ENCODE peak calls at places on chromosomes 3 and 15, in six cellular contexts. One of them, this sample, is unnamed.

GRCh38 chr3:117853923-117854322 is 1144.3 kb downstream of the TUSC7 start:
- DNase-seq in neuronal stem cell: no peak
- DNase-seq in H9: no peak
- DNase-seq in H1: no peak
- DNase-seq in IMR-90: peak; percentile 93
- DNase-seq in mesenchymal stem cell: peak; percentile 89
- DNase-seq in this sample: no peak

GRCh38 chr15:69289312-69290146 is 9.2 kb upstream of the PAQR5 start:
- DNase-seq in neuronal stem cell: no peak
- DNase-seq in H9: no peak
- DNase-seq in H1: no peak
- DNase-seq in IMR-90: peak; percentile 23
- DNase-seq in mesenchymal stem cell: peak; percentile 65
- DNase-seq in this sample: no peak

GRCh38 chr3:124620600-124621063 is 109.6 kb upstream of the UMPS start:
- DNase-seq in neuronal stem cell: no peak
- DNase-seq in H9: no peak
- DNase-seq in H1: no peak
- DNase-seq in IMR-90: peak; percentile 26
- DNase-seq in mesenchymal stem cell: peak; percentile 53
- DNase-seq in this sample: peak; percentile 37

GRCh38 chr15:78327442-78327841 is 12.7 kb upstream of the CRABP1 start:
- DNase-seq in neuronal stem cell: no peak
- DNase-seq in H9: no peak
- DNase-seq in H1: no peak
- DNase-seq in IMR-90: no peak
- DNase-seq in mesenchymal stem cell: no peak
- DNase-seq in this sample: no peak

GRCh38 chr3:14765065-14765410 is 53.7 kb upstream of the FGD5 start:
- DNase-seq in neuronal stem cell: no peak
- DNase-seq in H9: no peak
- DNase-seq in H1: no peak
- DNase-seq in IMR-90: no peak
- DNase-seq in mesenchymal stem cell: no peak
- DNase-seq in this sample: no peak

GRCh38 chr3:67517781-67518180 is 136.6 kb downstream of the SUCLG2 start:
- DNase-seq in neuronal stem cell: no peak
- DNase-seq in H9: no peak
- DNase-seq in H1: no peak
- DNase-seq in IMR-90: no peak
- DNase-seq in mesenchymal stem cell: no peak
- DNase-seq in this sample: no peak

GRCh38 chr3:171376125-171376947 is 83.9 kb downstream of the TNIK start:
- DNase-seq in neuronal stem cell: no peak
- DNase-seq in H9: no peak
- DNase-seq in H1: no peak
- DNase-seq in IMR-90: peak; percentile 65
- DNase-seq in mesenchymal stem cell: peak; percentile 85
- DNase-seq in this sample: peak; percentile 46

GRCh38 chr3:102480139-102480538 is 45.3 kb downstream of the ZPLD1 start:
- DNase-seq in neuronal stem cell: no peak
- DNase-seq in H9: no peak
- DNase-seq in H1: no peak
- DNase-seq in IMR-90: no peak
- DNase-seq in mesenchymal stem cell: no peak
- DNase-seq in this sample: peak; percentile 13

GRCh38 chr3:192005989-192006388 is 545.0 kb downstream of the PYDC2 start:
- DNase-seq in neuronal stem cell: no peak
- DNase-seq in H9: no peak
- DNase-seq in H1: no peak
- DNase-seq in IMR-90: no peak
- DNase-seq in mesenchymal stem cell: no peak
- DNase-seq in this sample: no peak

GRCh38 chr3:25689226-25689625 is 24.5 kb upstream of the TOP2B start:
- DNase-seq in neuronal stem cell: no peak
- DNase-seq in H9: no peak
- DNase-seq in H1: no peak
- DNase-seq in IMR-90: no peak
- DNase-seq in mesenchymal stem cell: no peak
- DNase-seq in this sample: no peak

GRCh38 chr3:146503459-146504202 is 34.3 kb upstream of the PLSCR2 start:
- DNase-seq in neuronal stem cell: no peak
- DNase-seq in H9: no peak
- DNase-seq in H1: no peak
- DNase-seq in IMR-90: peak; percentile 95
- DNase-seq in mesenchymal stem cell: peak; percentile 94
- DNase-seq in this sample: peak; percentile 92

GRCh38 chr3:156226676-156227420 is 106.5 kb downstream of the KCNAB1 start:
- DNase-seq in neuronal stem cell: no peak
- DNase-seq in H9: no peak
- DNase-seq in H1: no peak
- DNase-seq in IMR-90: no peak
- DNase-seq in mesenchymal stem cell: no peak
- DNase-seq in this sample: no peak

GRCh38 chr3:178525180-178525704 is 11.0 kb upstream of the KCNMB2 start:
- DNase-seq in neuronal stem cell: no peak
- DNase-seq in H9: no peak
- DNase-seq in H1: no peak
- DNase-seq in IMR-90: no peak
- DNase-seq in mesenchymal stem cell: no peak
- DNase-seq in this sample: no peak

GRCh38 chr15:94105760-94106159 is 125.6 kb upstream of the MCTP2 start:
- DNase-seq in neuronal stem cell: no peak
- DNase-seq in H9: no peak
- DNase-seq in H1: no peak
- DNase-seq in IMR-90: no peak
- DNase-seq in mesenchymal stem cell: no peak
- DNase-seq in this sample: peak; percentile 74

GRCh38 chr3:79973482-79973881 is 205.7 kb upstream of the ROBO1 start:
- DNase-seq in neuronal stem cell: no peak
- DNase-seq in H9: no peak
- DNase-seq in H1: no peak
- DNase-seq in IMR-90: no peak
- DNase-seq in mesenchymal stem cell: no peak
- DNase-seq in this sample: no peak
- H4K91ac ChIP-seq in neuronal stem cell: no peak overlapping the region
- H4K91ac ChIP-seq in H9: no peak overlapping the region
- H4K91ac ChIP-seq in H1: no peak overlapping the region
- H4K91ac ChIP-seq in IMR-90: no peak overlapping the region
- H4K91ac ChIP-seq in mesenchymal stem cell: no peak overlapping the region
- H4K91ac ChIP-seq in this sample: no peak overlapping the region

GRCh38 chr15:84968301-84968700 is 13.4 kb upstream of the PDE8A start:
- DNase-seq in neuronal stem cell: no peak
- DNase-seq in H9: no peak
- DNase-seq in H1: no peak
- DNase-seq in IMR-90: no peak
- DNase-seq in mesenchymal stem cell: no peak
- DNase-seq in this sample: no peak
- H4K91ac ChIP-seq in neuronal stem cell: no peak overlapping the region
- H4K91ac ChIP-seq in H9: no peak overlapping the region
- H4K91ac ChIP-seq in H1: no peak overlapping the region
- H4K91ac ChIP-seq in IMR-90: no peak overlapping the region
- H4K91ac ChIP-seq in mesenchymal stem cell: peak overlapping the region; percentile 14
- H4K91ac ChIP-seq in this sample: no peak overlapping the region

DNA sequence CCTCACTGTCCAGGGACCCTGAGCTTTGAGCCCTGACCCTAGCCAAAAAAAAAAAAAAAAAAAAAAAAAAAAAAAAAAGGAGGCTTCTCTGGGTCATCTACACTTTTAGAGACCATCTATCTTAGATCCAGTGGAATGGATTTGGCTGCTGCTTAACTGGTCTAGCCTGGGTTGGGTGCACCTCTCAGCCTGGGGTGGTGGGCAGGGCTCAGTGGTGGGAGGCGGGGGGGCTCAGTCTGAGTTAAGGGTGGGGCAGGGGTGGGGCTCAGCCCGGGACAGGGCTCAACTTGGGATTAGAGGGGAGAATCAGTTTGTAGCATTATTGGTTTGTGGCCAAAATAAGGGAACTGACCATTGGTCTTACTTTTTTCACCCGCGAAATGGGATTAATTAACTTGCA is 139.2 kb downstream of the TPRA1 start:
- DNase-seq in neuronal stem cell: no peak
- DNase-seq in H9: no peak
- DNase-seq in H1: no peak
- DNase-seq in IMR-90: no peak
- DNase-seq in mesenchymal stem cell: no peak
- DNase-seq in this sample: no peak
- H4K91ac ChIP-seq in neuronal stem cell: no peak overlapping the region
- H4K91ac ChIP-seq in H9: no peak overlapping the region
- H4K91ac ChIP-seq in H1: no peak overlapping the region
- H4K91ac ChIP-seq in IMR-90: no peak overlapping the region
- H4K91ac ChIP-seq in mesenchymal stem cell: no peak overlapping the region
- H4K91ac ChIP-seq in this sample: no peak overlapping the region

DNA sequence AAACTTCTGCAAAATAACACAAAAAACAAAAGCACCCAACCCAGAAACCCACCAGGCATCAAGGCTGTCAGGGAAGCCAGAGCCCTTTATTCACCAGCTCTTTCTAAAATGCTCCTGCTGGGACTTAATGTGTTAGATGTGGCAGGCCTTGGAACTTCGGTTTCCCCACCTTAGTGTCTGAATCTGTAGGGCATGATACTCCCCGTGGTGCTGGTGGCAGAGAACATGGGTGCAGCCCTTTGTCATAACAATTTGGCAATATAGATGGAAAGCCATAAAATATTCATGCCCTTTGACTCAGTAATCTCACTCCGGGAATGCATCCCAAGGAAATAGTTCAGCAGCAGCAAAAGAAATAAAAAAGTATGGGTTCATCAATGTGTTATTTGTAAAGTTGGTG is 56.9 kb upstream of the LCTL start:
- DNase-seq in neuronal stem cell: no peak
- DNase-seq in H9: no peak
- DNase-seq in H1: no peak
- DNase-seq in IMR-90: no peak
- DNase-seq in mesenchymal stem cell: no peak
- DNase-seq in this sample: no peak
- H4K91ac ChIP-seq in neuronal stem cell: no peak overlapping the region
- H4K91ac ChIP-seq in H9: no peak overlapping the region
- H4K91ac ChIP-seq in H1: no peak overlapping the region
- H4K91ac ChIP-seq in IMR-90: no peak overlapping the region
- H4K91ac ChIP-seq in mesenchymal stem cell: no peak overlapping the region
- H4K91ac ChIP-seq in this sample: peak overlapping the region; percentile 92